ENCODE peak calls at places on chromosomes 3 and 15, in four cellular contexts. One of them, this sample, is unnamed.

GRCh38 chr3:170222647-170223541 is 670 bp downstream of the PRKCI start:
- DNase-seq in IMR-90: peak; percentile 28
- DNase-seq in uterus: peak; percentile 45
- DNase-seq in body of pancreas: peak; percentile 33
- DNase-seq in this sample: peak; percentile 54

GRCh38 chr15:62849316-62850129 is 193.0 kb upstream of the TPM1 start:
- DNase-seq in IMR-90: no peak
- DNase-seq in uterus: no peak
- DNase-seq in body of pancreas: no peak
- DNase-seq in this sample: no peak

GRCh38 chr15:34353627-34354026 is 10.5 kb downstream of the NUTM1 start:
- DNase-seq in IMR-90: no peak
- DNase-seq in uterus: no peak
- DNase-seq in body of pancreas: no peak
- DNase-seq in this sample: no peak

GRCh38 chr3:175149675-175150074 is 290.5 kb downstream of the NAALADL2 start:
- DNase-seq in IMR-90: peak; percentile 5
- DNase-seq in uterus: peak; percentile 16
- DNase-seq in body of pancreas: peak; percentile 60
- DNase-seq in this sample: peak; percentile 29

GRCh38 chr3:147191795-147192385 is 214.5 kb downstream of the ZIC4 start:
- DNase-seq in IMR-90: peak; percentile 75
- DNase-seq in uterus: no peak
- DNase-seq in body of pancreas: peak; percentile 37
- DNase-seq in this sample: no peak

GRCh38 chr3:32105291-32106131 is 909 bp upstream of the GPD1L start:
- DNase-seq in IMR-90: peak; percentile 10
- DNase-seq in uterus: no peak
- DNase-seq in body of pancreas: no peak
- DNase-seq in this sample: no peak

GRCh38 chr3:177419904-177420601 is 222.8 kb upstream of the TBL1XR1 start:
- DNase-seq in IMR-90: no peak
- DNase-seq in uterus: no peak
- DNase-seq in body of pancreas: no peak
- DNase-seq in this sample: peak; percentile 25

GRCh38 chr3:10395671-10396070 is 74.8 kb upstream of the SEC13 start:
- DNase-seq in IMR-90: no peak
- DNase-seq in uterus: no peak
- DNase-seq in body of pancreas: no peak
- DNase-seq in this sample: no peak

GRCh38 chr3:76436895-76437294 is 603.0 kb upstream of the ROBO2 start:
- DNase-seq in IMR-90: peak; percentile 79
- DNase-seq in uterus: no peak
- DNase-seq in body of pancreas: no peak
- DNase-seq in this sample: no peak

GRCh38 chr15:57472861-57473260 is 96.6 kb downstream of the CGNL1 start:
- DNase-seq in IMR-90: peak; percentile 21
- DNase-seq in uterus: no peak
- DNase-seq in body of pancreas: no peak
- DNase-seq in this sample: no peak

GRCh38 chr15:93358171-93359036 is 269.4 kb upstream of the RGMA start:
- DNase-seq in IMR-90: no peak
- DNase-seq in uterus: no peak
- DNase-seq in body of pancreas: no peak
- DNase-seq in this sample: no peak

GRCh38 chr15:64247906-64248541 is 85.2 kb upstream of the PPIB start:
- DNase-seq in IMR-90: peak; percentile 90
- DNase-seq in uterus: peak; percentile 24
- DNase-seq in body of pancreas: peak; percentile 87
- DNase-seq in this sample: no peak

GRCh38 chr3:131349946-131350347 is 31.6 kb upstream of the NUDT16 start:
- DNase-seq in IMR-90: peak; percentile 70
- DNase-seq in uterus: no peak
- DNase-seq in body of pancreas: no peak
- DNase-seq in this sample: peak; percentile 96

GRCh38 chr3:166304509-166305063 is 467.4 kb upstream of the BCHE start:
- DNase-seq in IMR-90: no peak
- DNase-seq in uterus: no peak
- DNase-seq in body of pancreas: no peak
- DNase-seq in this sample: no peak

GRCh38 chr3:122533931-122534334 is 19.2 kb upstream of the KPNA1 start:
- DNase-seq in IMR-90: peak; percentile 87
- DNase-seq in uterus: no peak
- DNase-seq in body of pancreas: no peak
- DNase-seq in this sample: no peak

GRCh38 chr3:123947482-123947881 is 13.5 kb downstream of the CCDC14 start:
- DNase-seq in IMR-90: peak; percentile 42
- DNase-seq in uterus: no peak
- DNase-seq in body of pancreas: no peak
- DNase-seq in this sample: no peak

GRCh38 chr3:11290743-11291680 is 18.8 kb downstream of the ATG7 start:
- DNase-seq in IMR-90: peak; percentile 84
- DNase-seq in uterus: no peak
- DNase-seq in body of pancreas: no peak
- DNase-seq in this sample: no peak

GRCh38 chr15:28913171-28913765 is 27.5 kb downstream of the APBA2 start:
- DNase-seq in IMR-90: peak; percentile 21
- DNase-seq in uterus: no peak
- DNase-seq in body of pancreas: no peak
- DNase-seq in this sample: peak; percentile 18

GRCh38 chr3:39154323-39155021 is 1.1 kb upstream of the CSRNP1 start:
- DNase-seq in IMR-90: no peak
- DNase-seq in uterus: peak; percentile 64
- DNase-seq in body of pancreas: no peak
- DNase-seq in this sample: peak; percentile 88

GRCh38 chr3:135328036-135328435 is 533.0 kb downstream of the EPHB1 start:
- DNase-seq in IMR-90: no peak
- DNase-seq in uterus: no peak
- DNase-seq in body of pancreas: no peak
- DNase-seq in this sample: no peak

GRCh38 chr3:157436583-157437300 is at the start of gene PTX3:
- DNase-seq in IMR-90: peak; percentile 94
- DNase-seq in uterus: peak; percentile 26
- DNase-seq in body of pancreas: peak; percentile 56
- DNase-seq in this sample: peak; percentile 14

GRCh38 chr3:11549580-11550140 is 94.1 kb downstream of the VGLL4 start:
- DNase-seq in IMR-90: no peak
- DNase-seq in uterus: no peak
- DNase-seq in body of pancreas: no peak
- DNase-seq in this sample: peak; percentile 78

GRCh38 chr3:190491533-190492054 is 22.3 kb upstream of the IL1RAP start:
- DNase-seq in IMR-90: no peak
- DNase-seq in uterus: no peak
- DNase-seq in body of pancreas: no peak
- DNase-seq in this sample: no peak

GRCh38 chr3:46979958-46980497 is 562 bp downstream of the NBEAL2 start:
- DNase-seq in IMR-90: no peak
- DNase-seq in uterus: peak; percentile 53
- DNase-seq in body of pancreas: peak; percentile 35
- DNase-seq in this sample: peak; percentile 48

GRCh38 chr3:169218314-169218983 is 445.1 kb downstream of the MECOM start:
- DNase-seq in IMR-90: peak; percentile 71
- DNase-seq in uterus: peak; percentile 32
- DNase-seq in body of pancreas: peak; percentile 62
- DNase-seq in this sample: peak; percentile 20

GRCh38 chr3:59753805-59754204 is 704.0 kb upstream of the CFAP20DC start:
- DNase-seq in IMR-90: no peak
- DNase-seq in uterus: no peak
- DNase-seq in body of pancreas: no peak
- DNase-seq in this sample: no peak

GRCh38 chr3:123287962-123288302 is 86.2 kb downstream of the SEC22A start:
- DNase-seq in IMR-90: no peak
- DNase-seq in uterus: no peak
- DNase-seq in body of pancreas: no peak
- DNase-seq in this sample: no peak

GRCh38 chr3:142828703-142829304 is 60.1 kb downstream of the PCOLCE2 start:
- DNase-seq in IMR-90: peak; percentile 70
- DNase-seq in uterus: peak; percentile 46
- DNase-seq in body of pancreas: peak; percentile 85
- DNase-seq in this sample: peak; percentile 79

GRCh38 chr15:35557544-35557943 is 11.6 kb upstream of the DPH6 start:
- DNase-seq in IMR-90: peak; percentile 90
- DNase-seq in uterus: no peak
- DNase-seq in body of pancreas: no peak
- DNase-seq in this sample: no peak

GRCh38 chr3:171788546-171789351 is 21.5 kb downstream of the PLD1 start:
- DNase-seq in IMR-90: peak; percentile 94
- DNase-seq in uterus: no peak
- DNase-seq in body of pancreas: no peak
- DNase-seq in this sample: no peak

GRCh38 chr3:17645074-17645698 is 97.2 kb downstream of the TBC1D5 start:
- DNase-seq in IMR-90: peak; percentile 76
- DNase-seq in uterus: peak; percentile 17
- DNase-seq in body of pancreas: peak; percentile 66
- DNase-seq in this sample: no peak

GRCh38 chr15:93997071-93997658 is 234.2 kb upstream of the MCTP2 start:
- DNase-seq in IMR-90: peak; percentile 4
- DNase-seq in uterus: peak; percentile 31
- DNase-seq in body of pancreas: peak; percentile 32
- DNase-seq in this sample: no peak

GRCh38 chr3:168847293-168847883 is 751.7 kb upstream of the GOLIM4 start:
- DNase-seq in IMR-90: peak; percentile 57
- DNase-seq in uterus: no peak
- DNase-seq in body of pancreas: peak; percentile 16
- DNase-seq in this sample: peak; percentile 17

GRCh38 chr3:155743616-155744015 is 1.3 kb downstream of the PLCH1 start:
- DNase-seq in IMR-90: no peak
- DNase-seq in uterus: no peak
- DNase-seq in body of pancreas: no peak
- DNase-seq in this sample: no peak

GRCh38 chr3:174540081-174540480 is 319.1 kb upstream of the NAALADL2 start:
- DNase-seq in IMR-90: no peak
- DNase-seq in uterus: no peak
- DNase-seq in body of pancreas: no peak
- DNase-seq in this sample: no peak

GRCh38 chr15:46467041-46467440 is 832.2 kb downstream of the SQOR start:
- DNase-seq in IMR-90: no peak
- DNase-seq in uterus: no peak
- DNase-seq in body of pancreas: no peak
- DNase-seq in this sample: no peak
- TF ChIP-seq POLR2A in IMR-90: no peak
- TF ChIP-seq POLR2A in uterus: no peak
- TF ChIP-seq POLR2A in body of pancreas: no peak
- TF ChIP-seq POLR2A in this sample: no peak

GRCh38 chr15:74850398-74850797 is 7.4 kb upstream of the ULK3 start:
- DNase-seq in IMR-90: no peak
- DNase-seq in uterus: no peak
- DNase-seq in body of pancreas: no peak
- DNase-seq in this sample: no peak
- H3K36me3 ChIP-seq in IMR-90: peaks cover 60% of the 10 kb centered on the region
- H3K36me3 ChIP-seq in uterus: no peaks in the 10 kb centered on the region
- H3K36me3 ChIP-seq in body of pancreas: peaks cover 13% of the 10 kb centered on the region
- H3K36me3 ChIP-seq in this sample: peaks cover 49% of the 10 kb centered on the region

DNA sequence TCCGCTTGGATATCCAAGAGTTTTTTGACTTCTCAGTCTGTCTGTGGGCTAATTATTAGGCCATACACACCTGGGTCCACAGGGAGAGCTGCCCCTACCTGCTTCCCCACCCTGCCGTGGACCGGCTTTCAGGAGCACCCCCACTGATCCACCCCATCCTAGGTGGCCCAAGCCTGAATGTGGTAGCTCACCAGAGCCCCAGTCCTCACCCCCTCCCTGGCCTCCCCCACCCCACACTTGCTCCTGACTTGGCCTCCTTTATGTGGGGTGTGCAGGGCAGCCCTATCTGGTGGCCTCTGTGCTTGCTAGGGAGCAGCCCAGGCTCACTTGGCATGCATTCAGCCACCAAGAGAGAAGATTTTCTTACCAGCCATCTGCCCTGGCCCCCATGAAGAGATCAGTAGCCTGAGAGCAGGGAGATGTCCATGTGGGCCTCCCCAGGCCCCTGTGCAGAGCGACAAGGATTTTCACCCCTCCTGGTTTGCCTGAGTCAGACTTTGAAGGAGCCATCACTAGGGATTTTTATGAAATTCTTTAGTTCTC is 11.2 kb downstream of the LRRK1 start:
- DNase-seq in IMR-90: no peak
- DNase-seq in uterus: no peak
- DNase-seq in body of pancreas: no peak
- DNase-seq in this sample: no peak
- H3K4me3 ChIP-seq in IMR-90: no peak overlapping the region
- H3K4me3 ChIP-seq in uterus: no peak overlapping the region
- H3K4me3 ChIP-seq in body of pancreas: no peak overlapping the region
- H3K4me3 ChIP-seq in this sample: no peak overlapping the region

DNA sequence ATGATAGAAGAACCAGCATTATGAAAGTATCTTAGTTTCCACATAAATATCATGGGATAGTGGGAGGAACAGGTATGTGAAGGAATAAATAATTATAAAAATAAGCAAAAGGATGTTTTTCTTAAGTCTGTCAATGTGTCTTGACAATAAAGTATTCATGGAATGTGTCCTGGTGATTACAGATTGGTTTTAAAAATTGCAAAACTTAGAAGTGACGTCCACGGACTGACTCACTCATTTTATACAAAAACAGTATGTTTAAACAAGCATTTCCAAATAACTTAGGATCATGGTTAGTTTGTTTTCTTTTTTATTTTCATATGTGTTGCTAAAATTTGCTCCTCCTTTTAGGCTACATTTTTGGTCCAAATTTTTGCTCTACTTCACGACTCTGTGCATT is 687.0 kb upstream of the NECTIN3 start:
- DNase-seq in IMR-90: peak; percentile 84
- DNase-seq in uterus: no peak
- DNase-seq in body of pancreas: no peak
- DNase-seq in this sample: no peak
- TF ChIP-seq POLR2A in IMR-90: no peak
- TF ChIP-seq POLR2A in uterus: no peak
- TF ChIP-seq POLR2A in body of pancreas: no peak
- TF ChIP-seq POLR2A in this sample: no peak

GRCh38 chr3:182848906-182849305 is 55.6 kb downstream of the ATP11B start:
- DNase-seq in IMR-90: no peak
- DNase-seq in uterus: no peak
- DNase-seq in body of pancreas: no peak
- DNase-seq in this sample: no peak
- H3K36me3 ChIP-seq in IMR-90: peaks cover 11% of the 10 kb centered on the region
- H3K36me3 ChIP-seq in uterus: no peaks in the 10 kb centered on the region
- H3K36me3 ChIP-seq in body of pancreas: peaks cover 5% of the 10 kb centered on the region
- H3K36me3 ChIP-seq in this sample: peaks cover 15% of the 10 kb centered on the region

GRCh38 chr3:119659584-119660291 is 651 bp downstream of the POPDC2 start:
- DNase-seq in IMR-90: no peak
- DNase-seq in uterus: no peak
- DNase-seq in body of pancreas: no peak
- DNase-seq in this sample: no peak
- H3K4me3 ChIP-seq in IMR-90: no peak overlapping the region
- H3K4me3 ChIP-seq in uterus: no peak overlapping the region
- H3K4me3 ChIP-seq in body of pancreas: no peak overlapping the region
- H3K4me3 ChIP-seq in this sample: no peak overlapping the region

This sample was measured in thyroid gland.